ENCODE peak calls at places on chromosomes 12 and 14, in eight cellular contexts. W, N, G, L, J, M, E and O are unnamed samples.

GRCh38 chr14:85122690-85123089 is 407.3 kb upstream of the FLRT2 start:
- DNase-seq in M (no peak), E (no peak), L (no peak), J (no peak), G (no peak), N (no peak), W (no peak), O (no peak)

GRCh38 chr12:6614513-6615177 is 7.5 kb upstream of the CHD4 start:
- DNase-seq in N (no peak), E (no peak), G (no peak), W (no peak), J (no peak), L (no peak), M (no peak), O (no peak)

GRCh38 chr12:111757361-111758119 is 9.2 kb upstream of the ALDH2 start:
- DNase-seq in J (peak), N (no peak), L (peak), W (no peak), E (no peak), M (no peak), G (peak), O (peak)

GRCh38 chr12:109273354-109273753 is 35.7 kb downstream of the FOXN4 start:
- DNase-seq in W (peak), G (no peak), N (no peak), E (peak), L (peak), M (no peak), J (no peak), O (no peak)

GRCh38 chr12:30874455-30875313 is 51.9 kb upstream of the TSPAN11 start:
- DNase-seq in M (no peak), W (peak), N (no peak), L (no peak), J (no peak), E (peak), G (no peak), O (no peak)

GRCh38 chr14:85619866-85620265 is 89.9 kb downstream of the FLRT2 start:
- DNase-seq in L (no peak), W (no peak), N (no peak), G (no peak), M (no peak), J (peak), E (no peak), O (no peak)

GRCh38 chr12:52005903-52006703 is 643 bp upstream of the TAMALIN start:
- DNase-seq in M (no peak), N (no peak), G (no peak), J (peak), L (peak), W (peak), E (no peak), O (peak)

GRCh38 chr12:28121433-28121832 is 68.8 kb upstream of the CCDC91 start:
- DNase-seq in W (no peak), G (no peak), J (no peak), M (no peak), N (no peak), E (no peak), L (no peak), O (no peak)

GRCh38 chr12:120697344-120697743 is 10.4 kb downstream of the MLEC start:
- DNase-seq in E (no peak), J (no peak), M (no peak), L (no peak), W (no peak), N (no peak), G (no peak), O (no peak)

GRCh38 chr12:27966870-27967269 is 5.7 kb downstream of the PTHLH start:
- DNase-seq in G (peak), J (no peak), W (no peak), N (no peak), E (no peak), M (no peak), L (no peak), O (no peak)